ENCODE peak calls at places on chromosome 17, in eight cellular contexts. E is ovary, D is K562, C is tibial nerve, Q is sigmoid colon, I is A549, N is suprapubic skin, Z is upper lobe of left lung. A is an unnamed sample.

GRCh38 chr17:5587431-5588032 is 3.2 kb upstream of the NLRP1 start:
- DNase-seq in Z (peak), E (peak), Q (no peak), N (no peak), D (peak), I (peak), C (no peak), A (peak)

GRCh38 chr17:73272906-73273218 is 11.2 kb upstream of the CPSF4L start:
- DNase-seq in D (no peak), C (no peak), N (no peak), I (no peak), Q (no peak), E (no peak), Z (no peak), A (no peak)

GRCh38 chr17:47836601-47837000 is 4.5 kb downstream of the SCRN2 start:
- DNase-seq in Q (no peak), C (no peak), N (no peak), I (no peak), Z (no peak), D (no peak), E (no peak), A (no peak)

GRCh38 chr17:30580916-30581315 is 103.7 kb downstream of the GOSR1 start:
- DNase-seq in E (no peak), Q (no peak), I (no peak), Z (no peak), C (no peak), D (no peak), N (no peak), A (no peak)

GRCh38 chr17:68457168-68457538 is at the start of gene WIPI1:
- DNase-seq in D (no peak), Q (peak), N (peak), E (peak), C (peak), I (peak), Z (no peak), A (peak)

GRCh38 chr17:78343433-78344201 is 16.3 kb downstream of the SOCS3 start:
- DNase-seq in E (no peak), I (no peak), Q (no peak), C (no peak), D (no peak), N (no peak), Z (peak), A (peak)

GRCh38 chr17:8785547-8786412 is 13.4 kb downstream of the MFSD6L start:
- DNase-seq in D (peak), E (peak), Q (peak), I (peak), N (peak), C (peak), Z (peak), A (peak)

GRCh38 chr17:81138500-81138899 is 26.8 kb upstream of the PVALEF start:
- DNase-seq in Q (no peak), Z (no peak), E (no peak), C (no peak), D (no peak), I (no peak), N (no peak), A (no peak)

GRCh38 chr17:82959242-82959930 is 119.6 kb upstream of the ZNF750 start:
- DNase-seq in D (no peak), C (no peak), E (peak), N (peak), I (no peak), Q (peak), Z (no peak), A (no peak)

GRCh38 chr17:76927577-76927976 is 59.4 kb downstream of the MGAT5B start:
- DNase-seq in Z (no peak), N (no peak), D (no peak), Q (no peak), C (no peak), I (no peak), E (no peak), A (no peak)

GRCh38 chr17:75619506-75620431 is 13.5 kb upstream of the SMIM5 start:
- DNase-seq in D (peak), N (no peak), I (peak), Q (no peak), C (no peak), E (no peak), Z (no peak), A (no peak)
- TF ChIP-seq CTCF in D (peak), N (peak), I (peak), Q (no peak), C (peak), E (no peak), Z (no peak), A (peak)

GRCh38 chr17:66354981-66355380 is 52.6 kb downstream of the PRKCA start:
- DNase-seq in N (no peak), Q (no peak), D (no peak), E (no peak), I (no peak), C (no peak), Z (no peak), A (no peak)

GRCh38 chr17:66359351-66359750 is 56.9 kb downstream of the PRKCA start:
- DNase-seq in Z (no peak), E (no peak), I (no peak), N (no peak), Q (no peak), D (no peak), C (no peak), A (no peak)

GRCh38 chr17:66355510-66355909 is 53.1 kb downstream of the PRKCA start:
- DNase-seq in D (no peak), C (no peak), E (no peak), I (no peak), Z (no peak), Q (no peak), N (no peak), A (no peak)

GRCh38 chr17:66354472-66354871 is 52.1 kb downstream of the PRKCA start:
- DNase-seq in C (no peak), Z (no peak), N (no peak), E (no peak), Q (no peak), D (no peak), I (no peak), A (no peak)

GRCh38 chr17:66357037-66357436 is 54.6 kb downstream of the PRKCA start:
- DNase-seq in E (no peak), Z (no peak), I (no peak), N (no peak), C (no peak), D (no peak), Q (no peak), A (no peak)
- TF ChIP-seq EP300 in E (no peak), Z (no peak), I (no peak), N (no peak), C (no peak), D (no peak), Q (no peak), A (no peak)

GRCh38 chr17:6603746-6604325 is 36.7 kb downstream of the KIAA0753 start:
- DNase-seq in I (peak), E (peak), D (no peak), Q (no peak), N (no peak), C (no peak), Z (peak), A (no peak)
- TF ChIP-seq CTCF in I (no peak), E (no peak), D (no peak), Q (no peak), N (no peak), C (no peak), Z (no peak), A (no peak)

GRCh38 chr17:1461193-1461944 is 5.3 kb upstream of the CRK start:
- DNase-seq in E (no peak), I (no peak), Z (no peak), Q (no peak), D (no peak), C (no peak), N (no peak), A (no peak)

GRCh38 chr17:1467258-1467657 is 11.2 kb upstream of the CRK start:
- DNase-seq in C (no peak), Q (no peak), E (no peak), D (no peak), N (no peak), I (no peak), Z (no peak), A (no peak)

GRCh38 chr17:1460233-1460632 is 4.2 kb upstream of the CRK start:
- DNase-seq in N (peak), C (no peak), Z (peak), E (peak), Q (peak), I (no peak), D (no peak), A (peak)

GRCh38 chr17:1464186-1464585 is 8.2 kb upstream of the CRK start:
- DNase-seq in N (no peak), Q (no peak), C (no peak), E (no peak), D (no peak), I (no peak), Z (no peak), A (no peak)

DNA sequence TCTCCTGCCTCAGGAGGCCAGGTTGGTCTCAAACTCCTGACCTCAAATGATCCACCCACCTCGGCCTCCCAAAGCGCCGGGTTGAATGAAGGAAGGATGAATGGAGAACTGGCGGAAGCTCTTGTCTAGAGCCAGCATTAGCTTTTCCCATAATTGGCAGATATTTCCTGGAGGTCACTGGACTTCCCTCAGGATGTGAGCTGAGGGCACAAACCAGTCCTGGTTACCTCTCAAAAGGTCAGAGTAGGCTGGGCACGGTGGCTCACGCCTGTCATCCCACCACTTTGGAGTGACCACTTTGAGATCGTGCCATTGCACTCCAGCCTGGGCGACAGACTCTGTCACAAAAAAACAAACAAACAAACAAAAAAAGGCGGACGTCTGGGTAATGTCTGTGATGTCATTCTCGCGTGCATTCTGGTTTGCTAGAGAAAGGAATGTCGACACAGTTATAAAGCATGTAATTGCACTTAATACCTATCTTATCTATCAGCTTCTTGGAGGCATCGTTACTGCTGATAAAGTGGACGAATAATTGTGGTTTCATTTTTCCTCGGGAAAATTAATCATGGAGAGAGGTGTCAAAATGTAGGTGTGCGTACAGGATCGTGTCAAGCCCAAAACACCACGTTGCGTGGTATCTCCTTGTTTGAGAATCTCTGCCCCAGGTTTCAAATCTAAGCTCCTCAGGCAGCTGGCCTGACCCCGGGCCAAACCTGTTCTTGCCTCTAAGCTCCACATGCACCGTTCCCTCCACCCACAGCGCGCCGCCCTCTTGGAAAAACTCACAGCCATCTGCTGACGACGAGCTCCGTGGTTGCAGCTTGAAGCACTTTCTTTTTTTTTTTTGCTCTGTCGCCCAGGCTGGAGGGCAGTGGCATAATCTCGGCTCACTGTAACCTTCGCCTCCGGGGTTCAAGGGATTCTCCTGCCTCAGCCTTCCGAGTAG is 6.4 kb upstream of the CRK start:
- DNase-seq in D (peak), C (no peak), Z (no peak), E (no peak), Q (no peak), N (no peak), I (no peak), A (no peak)
- TF ChIP-seq EP300 in D (no peak), C (no peak), Z (no peak), E (no peak), Q (no peak), N (no peak), I (no peak), A (no peak)